ENCODE peak calls at places on chromosomes 12 and 14, in five cellular contexts. One of them, this sample, is unnamed. For H3K4me1, the result is how much of the 10 kb centered on the place peaks cover.

GRCh38 chr14:50335989-50336391 is 23.9 kb downstream of the DMAC2L start:
- DNase-seq in ovary: no peak
- DNase-seq in GM12878: no peak
- DNase-seq in prostate gland: no peak
- DNase-seq in heart right ventricle: peak
- DNase-seq in this sample: peak

GRCh38 chr12:124297856-124298255 is 3.0 kb downstream of the RFLNA start:
- DNase-seq in prostate gland: no peak
- DNase-seq in ovary: no peak
- DNase-seq in GM12878: no peak
- DNase-seq in heart right ventricle: no peak
- DNase-seq in this sample: no peak

GRCh38 chr14:63764103-63764502 is 36.2 kb upstream of the SGPP1 start:
- DNase-seq in prostate gland: no peak
- DNase-seq in heart right ventricle: no peak
- DNase-seq in ovary: no peak
- DNase-seq in GM12878: no peak
- DNase-seq in this sample: no peak

GRCh38 chr14:55942101-55942645 is 176.0 kb upstream of the PELI2 start:
- DNase-seq in heart right ventricle: no peak
- DNase-seq in GM12878: no peak
- DNase-seq in ovary: no peak
- DNase-seq in prostate gland: no peak
- DNase-seq in this sample: no peak

GRCh38 chr14:77076118-77076631 is 21.9 kb upstream of the CIPC start:
- DNase-seq in ovary: peak
- DNase-seq in heart right ventricle: peak
- DNase-seq in prostate gland: no peak
- DNase-seq in GM12878: no peak
- DNase-seq in this sample: no peak

GRCh38 chr14:80003138-80003537 is 208.2 kb downstream of the DIO2 start:
- DNase-seq in GM12878: no peak
- DNase-seq in ovary: no peak
- DNase-seq in prostate gland: peak
- DNase-seq in heart right ventricle: no peak
- DNase-seq in this sample: no peak

GRCh38 chr12:50542448-50542847 is 37.7 kb downstream of the DIP2B start:
- DNase-seq in heart right ventricle: no peak
- DNase-seq in prostate gland: no peak
- DNase-seq in GM12878: no peak
- DNase-seq in ovary: no peak
- DNase-seq in this sample: no peak

GRCh38 chr12:58811346-58811745 is 109.0 kb downstream of the LRIG3 start:
- DNase-seq in GM12878: no peak
- DNase-seq in heart right ventricle: no peak
- DNase-seq in ovary: no peak
- DNase-seq in prostate gland: no peak
- DNase-seq in this sample: no peak

GRCh38 chr12:52925717-52926595 is 21.1 kb upstream of the KRT8 start:
- DNase-seq in heart right ventricle: no peak
- DNase-seq in ovary: no peak
- DNase-seq in GM12878: no peak
- DNase-seq in prostate gland: no peak
- DNase-seq in this sample: no peak

GRCh38 chr14:88164906-88165534 is 158.0 kb downstream of the KCNK10 start:
- DNase-seq in ovary: no peak
- DNase-seq in heart right ventricle: no peak
- DNase-seq in prostate gland: no peak
- DNase-seq in GM12878: no peak
- DNase-seq in this sample: no peak

GRCh38 chr12:62692884-62693283 is 226.3 kb downstream of the MON2 start:
- DNase-seq in ovary: no peak
- DNase-seq in GM12878: no peak
- DNase-seq in prostate gland: no peak
- DNase-seq in heart right ventricle: no peak
- DNase-seq in this sample: no peak

GRCh38 chr12:49414364-49414763 is 47.1 kb downstream of the SPATS2 start:
- DNase-seq in GM12878: no peak
- DNase-seq in ovary: no peak
- DNase-seq in heart right ventricle: no peak
- DNase-seq in prostate gland: no peak
- DNase-seq in this sample: no peak

GRCh38 chr12:51827925-51828818 is 20.3 kb downstream of the FIGNL2 start:
- DNase-seq in prostate gland: no peak
- DNase-seq in ovary: no peak
- DNase-seq in GM12878: no peak
- DNase-seq in heart right ventricle: no peak
- DNase-seq in this sample: no peak

GRCh38 chr14:53151867-53152626 is 1.1 kb downstream of the DDHD1 start:
- DNase-seq in ovary: peak
- DNase-seq in heart right ventricle: peak
- DNase-seq in GM12878: no peak
- DNase-seq in prostate gland: peak
- DNase-seq in this sample: peak
- TF ChIP-seq CTCF in ovary: no peak
- TF ChIP-seq CTCF in heart right ventricle: peak
- TF ChIP-seq CTCF in GM12878: no peak
- TF ChIP-seq CTCF in prostate gland: peak
- TF ChIP-seq CTCF in this sample: peak

GRCh38 chr14:36505892-36506731 is 13.9 kb downstream of the NKX2-1 start:
- DNase-seq in heart right ventricle: no peak
- DNase-seq in GM12878: no peak
- DNase-seq in prostate gland: no peak
- DNase-seq in ovary: no peak
- DNase-seq in this sample: no peak

GRCh38 chr14:36504805-36505192 is 15.2 kb downstream of the NKX2-1 start:
- DNase-seq in prostate gland: no peak
- DNase-seq in ovary: no peak
- DNase-seq in heart right ventricle: no peak
- DNase-seq in GM12878: no peak
- DNase-seq in this sample: no peak

GRCh38 chr14:36503771-36504741 is 16.0 kb downstream of the NKX2-1 start:
- DNase-seq in prostate gland: no peak
- DNase-seq in ovary: no peak
- DNase-seq in heart right ventricle: no peak
- DNase-seq in GM12878: no peak
- DNase-seq in this sample: no peak

GRCh38 chr14:36505193-36505815 is 14.7 kb downstream of the NKX2-1 start:
- DNase-seq in heart right ventricle: no peak
- DNase-seq in ovary: no peak
- DNase-seq in prostate gland: no peak
- DNase-seq in GM12878: no peak
- DNase-seq in this sample: no peak

DNA sequence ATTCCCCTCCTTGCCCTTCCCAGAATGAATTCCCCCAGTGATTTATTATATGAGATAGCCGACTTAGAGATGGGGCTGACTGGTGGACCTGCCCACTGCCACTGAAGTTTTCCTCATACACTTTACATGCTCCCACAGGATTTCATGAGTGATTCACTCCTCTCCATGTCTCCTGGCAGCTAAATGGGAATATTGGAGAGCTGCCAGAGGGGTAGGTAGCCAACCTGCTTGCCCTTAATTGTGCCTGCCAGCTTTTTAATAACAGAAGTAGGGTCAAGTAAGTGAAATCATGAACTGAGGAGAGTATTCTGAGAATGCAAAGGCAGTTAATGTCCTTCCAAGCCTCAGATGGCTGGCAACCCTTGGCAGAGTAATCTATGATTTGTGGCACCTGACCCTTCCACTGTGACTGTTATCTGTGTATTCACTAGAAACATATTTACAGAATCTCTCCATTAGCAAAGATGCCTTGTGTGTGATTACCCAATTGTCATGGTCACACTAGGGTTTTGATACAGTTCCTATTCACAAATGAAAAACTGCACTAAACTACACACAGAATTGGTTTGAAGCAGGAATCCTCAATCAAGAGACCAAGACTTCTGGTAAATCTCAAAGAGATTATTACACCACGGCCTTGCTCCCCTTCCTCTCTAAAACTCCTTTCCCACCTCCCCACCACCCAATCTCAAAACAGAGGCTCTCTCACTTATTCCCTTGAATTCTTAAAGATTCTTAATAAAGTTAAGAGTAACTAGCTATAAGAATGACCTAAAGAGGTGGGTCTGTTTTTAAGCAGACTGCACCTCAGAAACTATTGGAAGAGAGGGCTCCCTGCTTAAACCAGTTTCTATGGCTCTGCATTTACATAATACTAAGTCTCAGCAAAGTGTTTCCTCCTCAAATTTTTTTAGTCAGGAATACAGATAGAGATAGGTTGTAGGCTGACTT is 17.2 kb downstream of the NKX2-1 start:
- DNase-seq in heart right ventricle: no peak
- DNase-seq in GM12878: no peak
- DNase-seq in prostate gland: no peak
- DNase-seq in ovary: no peak
- DNase-seq in this sample: no peak
- H3K4me3 ChIP-seq in heart right ventricle: no peak
- H3K4me3 ChIP-seq in GM12878: no peak
- H3K4me3 ChIP-seq in prostate gland: no peak
- H3K4me3 ChIP-seq in ovary: no peak
- H3K4me3 ChIP-seq in this sample: no peak

GRCh38 chr14:99969673-99970322 is 95.4 kb upstream of the EVL start:
- DNase-seq in GM12878: no peak
- DNase-seq in heart right ventricle: no peak
- DNase-seq in ovary: no peak
- DNase-seq in prostate gland: no peak
- DNase-seq in this sample: no peak
- H3K4me1 ChIP-seq in GM12878: under half
- H3K4me1 ChIP-seq in heart right ventricle: under half
- H3K4me1 ChIP-seq in ovary: under half
- H3K4me1 ChIP-seq in prostate gland: under half
- H3K4me1 ChIP-seq in this sample: under half

DNA sequence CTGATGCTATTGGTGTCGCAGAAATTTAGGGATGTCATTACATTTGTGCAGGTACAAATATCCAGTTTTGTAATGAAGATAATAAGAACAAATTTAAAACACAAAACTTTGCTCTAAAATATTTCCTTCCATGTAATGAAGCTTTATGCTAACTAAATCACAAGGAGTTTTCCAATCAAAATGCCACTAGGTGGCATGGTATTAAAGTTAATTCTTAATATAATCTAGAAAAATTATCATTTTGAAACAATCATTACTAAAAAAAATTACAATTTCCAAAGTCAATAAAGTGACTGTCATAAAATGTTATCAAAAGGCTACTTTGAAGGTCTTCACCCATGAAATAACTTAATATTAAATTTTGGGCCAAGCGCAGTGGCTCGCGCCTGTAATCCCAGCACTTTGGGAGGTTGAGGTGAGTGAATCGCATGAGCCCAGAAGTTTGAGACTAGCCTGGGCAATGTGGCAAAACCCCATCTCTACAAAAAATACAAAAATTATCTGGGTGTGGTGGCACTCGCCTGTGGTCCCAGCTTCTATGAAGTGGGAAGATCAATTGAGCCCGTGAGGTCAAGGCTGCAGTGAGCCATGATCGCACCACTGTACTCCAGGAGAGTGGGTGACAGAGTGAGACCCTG is 77.4 kb downstream of the KIF21A start:
- DNase-seq in heart right ventricle: no peak
- DNase-seq in prostate gland: no peak
- DNase-seq in ovary: no peak
- DNase-seq in GM12878: no peak
- DNase-seq in this sample: no peak
- TF ChIP-seq CTCF in heart right ventricle: peak
- TF ChIP-seq CTCF in prostate gland: no peak
- TF ChIP-seq CTCF in ovary: no peak
- TF ChIP-seq CTCF in GM12878: no peak
- TF ChIP-seq CTCF in this sample: no peak

GRCh38 chr12:27208414-27208750 is 35.7 kb upstream of the STK38L start:
- DNase-seq in heart right ventricle: no peak
- DNase-seq in prostate gland: no peak
- DNase-seq in GM12878: no peak
- DNase-seq in ovary: no peak
- DNase-seq in this sample: no peak

GRCh38 chr12:27209257-27209910 is 34.7 kb upstream of the STK38L start:
- DNase-seq in heart right ventricle: no peak
- DNase-seq in ovary: no peak
- DNase-seq in prostate gland: no peak
- DNase-seq in GM12878: no peak
- DNase-seq in this sample: no peak

GRCh38 chr12:27206801-27207502 is 37.1 kb upstream of the STK38L start:
- DNase-seq in heart right ventricle: no peak
- DNase-seq in ovary: no peak
- DNase-seq in GM12878: no peak
- DNase-seq in prostate gland: no peak
- DNase-seq in this sample: no peak

GRCh38 chr12:27210187-27210586 is 33.9 kb upstream of the STK38L start:
- DNase-seq in ovary: no peak
- DNase-seq in prostate gland: no peak
- DNase-seq in GM12878: no peak
- DNase-seq in heart right ventricle: no peak
- DNase-seq in this sample: no peak

GRCh38 chr12:27207626-27208413 is 36.3 kb upstream of the STK38L start:
- DNase-seq in GM12878: peak
- DNase-seq in prostate gland: no peak
- DNase-seq in heart right ventricle: no peak
- DNase-seq in ovary: no peak
- DNase-seq in this sample: no peak
- H3K4me3 ChIP-seq in GM12878: peak
- H3K4me3 ChIP-seq in prostate gland: no peak
- H3K4me3 ChIP-seq in heart right ventricle: no peak
- H3K4me3 ChIP-seq in ovary: no peak
- H3K4me3 ChIP-seq in this sample: no peak

GRCh38 chr14:61486930-61487495 is 165.6 kb downstream of the PRKCH start:
- DNase-seq in ovary: no peak
- DNase-seq in GM12878: no peak
- DNase-seq in heart right ventricle: no peak
- DNase-seq in prostate gland: no peak
- DNase-seq in this sample: no peak

GRCh38 chr14:61489527-61489926 is 168.1 kb downstream of the PRKCH start:
- DNase-seq in prostate gland: no peak
- DNase-seq in GM12878: no peak
- DNase-seq in heart right ventricle: no peak
- DNase-seq in ovary: no peak
- DNase-seq in this sample: no peak

GRCh38 chr14:61489002-61489401 is 167.6 kb downstream of the PRKCH start:
- DNase-seq in GM12878: no peak
- DNase-seq in ovary: no peak
- DNase-seq in heart right ventricle: no peak
- DNase-seq in prostate gland: no peak
- DNase-seq in this sample: no peak

GRCh38 chr14:61489932-61490331 is 168.6 kb downstream of the PRKCH start:
- DNase-seq in heart right ventricle: no peak
- DNase-seq in ovary: no peak
- DNase-seq in GM12878: no peak
- DNase-seq in prostate gland: no peak
- DNase-seq in this sample: no peak

GRCh38 chr14:61488417-61488816 is 167.0 kb downstream of the PRKCH start:
- DNase-seq in ovary: no peak
- DNase-seq in prostate gland: no peak
- DNase-seq in GM12878: no peak
- DNase-seq in heart right ventricle: no peak
- DNase-seq in this sample: no peak
- H3K4me1 ChIP-seq in ovary: under half
- H3K4me1 ChIP-seq in prostate gland: under half
- H3K4me1 ChIP-seq in GM12878: under half
- H3K4me1 ChIP-seq in heart right ventricle: under half
- H3K4me1 ChIP-seq in this sample: under half

This sample was measured in BE2C.